ENCODE peak calls at places on chromosomes 16 and 17, in five cellular contexts. W, Y, L, U and K are unnamed samples.

GRCh38 chr17:80868022-80868609 is 123.5 kb upstream of the CHMP6 start:
- DNase-seq in W (no peak), Y (no peak), U (peak; percentile 14), L (peak; percentile 21), K (no peak)

GRCh38 chr17:45200701-45201100 is 21.0 kb upstream of the FMNL1 start:
- DNase-seq in W (no peak), U (no peak), Y (no peak), L (peak; percentile 69), K (no peak)

GRCh38 chr16:53094013-53094630 is 39.3 kb downstream of the CHD9 start:
- DNase-seq in L (peak; percentile 82), Y (peak; percentile 57), W (peak; percentile 82), U (peak; percentile 90), K (peak; percentile 90)

GRCh38 chr16:52069866-52070265 is 477.1 kb downstream of the TOX3 start:
- DNase-seq in L (no peak), U (no peak), W (no peak), Y (no peak), K (no peak)

GRCh38 chr17:28738680-28739384 is 5.0 kb upstream of the TRAF4 start:
- DNase-seq in W (no peak), L (no peak), U (peak; percentile 83), Y (no peak), K (peak; percentile 61)

GRCh38 chr17:32807577-32807976 is 69.3 kb downstream of the MYO1D start:
- DNase-seq in U (no peak), W (no peak), Y (no peak), L (no peak), K (no peak)

GRCh38 chr17:27631409-27631755 is 394 bp downstream of the LGALS9 start:
- DNase-seq in L (no peak), W (no peak), Y (no peak), U (no peak), K (no peak)

GRCh38 chr16:11836653-11837244 is 14.6 kb downstream of the RSL1D1 start:
- DNase-seq in U (peak; percentile 30), W (no peak), Y (no peak), L (no peak), K (no peak)

GRCh38 chr16:53041196-53041977 is 11.3 kb downstream of the CHD9NB start:
- DNase-seq in U (no peak), L (peak; percentile 87), Y (peak; percentile 39), W (peak; percentile 53), K (peak; percentile 33)

GRCh38 chr17:1058423-1059130 is 61.6 kb downstream of the TIMM22 start:
- DNase-seq in Y (peak; percentile 93), L (no peak), U (peak; percentile 89), W (peak; percentile 71), K (peak; percentile 65)

GRCh38 chr16:49127103-49127502 is 154.5 kb downstream of the CBLN1 start:
- DNase-seq in U (no peak), L (no peak), Y (no peak), W (no peak), K (no peak)

GRCh38 chr17:28057731-28058246 is 15.3 kb downstream of the NLK start:
- DNase-seq in Y (no peak), U (no peak), L (no peak), W (no peak), K (no peak)

GRCh38 chr16:4679854-4680636 is 13.3 kb upstream of the NUDT16L1 start:
- DNase-seq in U (peak; percentile 95), L (peak; percentile 87), W (peak; percentile 91), Y (peak; percentile 95), K (peak; percentile 73)

GRCh38 chr16:26749072-26749471 is 317.7 kb upstream of the C16orf82 start:
- DNase-seq in U (no peak), W (no peak), Y (no peak), L (no peak), K (no peak)

GRCh38 chr16:50696575-50697420 is 3.4 kb downstream of the NOD2 start:
- DNase-seq in W (peak; percentile 77), U (peak; percentile 93), L (peak; percentile 91), Y (no peak), K (peak; percentile 91)

GRCh38 chr17:8188408-8188839 is 1.6 kb downstream of the BORCS6 start:
- DNase-seq in Y (no peak), L (no peak), W (no peak), U (peak; percentile 82), K (no peak)

GRCh38 chr16:82016964-82017363 is 5.7 kb upstream of the SDR42E1 start:
- DNase-seq in W (no peak), L (no peak), U (no peak), Y (no peak), K (no peak)

GRCh38 chr17:62963296-62963695 is 2.7 kb upstream of the TANC2 start:
- DNase-seq in L (no peak), W (no peak), Y (no peak), U (no peak), K (no peak)

GRCh38 chr16:3173892-3174617 is 13.9 kb upstream of the OR1F1 start:
- DNase-seq in U (peak; percentile 41), W (no peak), Y (no peak), L (peak; percentile 48), K (no peak)

GRCh38 chr17:8044819-8045810 is 6.3 kb downstream of the ALOX15B start:
- DNase-seq in L (peak; percentile 55), W (no peak), Y (peak; percentile 61), U (no peak), K (no peak)

GRCh38 chr17:8091033-8091687 is 3.6 kb upstream of the ALOX12B start:
- DNase-seq in Y (no peak), W (no peak), U (peak; percentile 84), L (no peak), K (no peak)

GRCh38 chr16:48282636-48283263 is 35.4 kb upstream of the ABCC11 start:
- DNase-seq in U (no peak), W (no peak), L (no peak), Y (no peak), K (no peak)

GRCh38 chr16:22386976-22387375 is 12.6 kb upstream of the CDR2 start:
- DNase-seq in W (no peak), U (no peak), L (no peak), Y (no peak), K (no peak)

GRCh38 chr17:493666-494065 is 141.1 kb upstream of the RPH3AL start:
- DNase-seq in W (no peak), L (no peak), Y (no peak), U (peak; percentile 51), K (no peak)

GRCh38 chr16:84532299-84532724 is 27.9 kb upstream of the MEAK7 start:
- DNase-seq in W (no peak), L (peak; percentile 78), Y (no peak), U (peak; percentile 84), K (peak; percentile 24)

GRCh38 chr16:85794696-85795095 is 4.6 kb downstream of the EMC8 start:
- DNase-seq in L (no peak), W (no peak), Y (no peak), U (no peak), K (no peak)

GRCh38 chr17:27860971-27861669 is 32.0 kb downstream of the LYRM9 start:
- DNase-seq in Y (no peak), L (no peak), U (no peak), W (no peak), K (no peak)

GRCh38 chr16:5490499-5490898 is 392.9 kb upstream of the EEF2KMT start:
- DNase-seq in L (no peak), U (no peak), W (no peak), Y (peak; percentile 72), K (peak; percentile 69)

GRCh38 chr17:44968225-44969143 is at the start of gene C1QL1:
- DNase-seq in U (peak; percentile 94), Y (peak; percentile 99), L (peak; percentile 96), W (peak; percentile 92), K (peak; percentile 92)

GRCh38 chr16:20740007-20740883 is 1.4 kb downstream of the THUMPD1 start:
- DNase-seq in L (no peak), Y (no peak), U (no peak), W (no peak), K (no peak)

DNA sequence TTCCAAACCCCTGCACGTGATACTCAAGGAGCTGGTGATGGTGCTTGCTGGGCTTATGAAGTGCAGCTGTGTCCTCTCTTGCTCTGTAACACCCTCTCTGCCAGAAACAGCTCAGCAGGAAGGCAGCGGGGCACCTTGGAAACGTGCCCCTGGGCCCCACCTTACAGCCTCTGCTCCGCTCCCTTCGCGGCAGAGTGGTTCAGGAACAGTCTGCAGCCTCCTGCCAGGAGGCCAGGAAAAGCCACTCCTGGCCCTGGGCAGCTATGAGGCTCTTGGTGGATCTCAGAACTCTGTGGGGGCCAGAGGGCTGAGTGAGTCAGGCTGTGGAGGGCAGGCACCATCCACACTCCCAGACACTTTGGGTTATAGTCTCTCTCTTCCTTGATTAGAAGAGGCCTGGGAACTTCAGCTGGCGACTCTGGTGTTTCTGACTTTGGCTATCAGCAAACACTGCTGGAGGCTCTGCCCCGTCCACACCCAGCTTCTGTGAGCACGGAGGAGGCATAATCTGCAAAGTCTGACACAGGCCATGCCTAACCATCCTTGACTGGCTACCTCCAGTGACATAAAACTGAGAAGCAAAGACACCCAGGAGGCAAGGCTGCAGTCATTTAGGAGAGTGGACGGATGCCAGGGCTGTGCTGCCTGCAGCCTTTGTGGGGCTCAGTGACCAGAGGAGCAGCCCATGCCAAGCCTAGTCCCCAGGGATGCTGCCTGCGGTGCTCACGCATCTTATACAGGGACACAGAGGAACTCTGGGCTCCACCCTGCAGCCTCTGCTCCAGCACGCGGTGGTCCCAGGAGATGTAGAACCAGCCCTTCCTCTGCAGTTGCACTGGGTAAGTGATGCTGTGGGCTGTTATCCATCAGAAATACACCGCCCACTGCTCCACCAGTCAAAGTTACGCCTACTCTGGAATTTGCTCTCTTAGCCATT is 65.3 kb downstream of the METRNL start:
- DNase-seq in L (peak; percentile 69), U (no peak), Y (no peak), W (no peak), K (no peak)
- H3K27ac ChIP-seq in L (no peak overlapping the region), U (no peak overlapping the region), Y (no peak overlapping the region), W (no peak overlapping the region), K (no peak overlapping the region)

GRCh38 chr17:78709119-78709681 is 72.9 kb downstream of the CYTH1 start:
- DNase-seq in L (no peak), U (no peak), Y (peak; percentile 10), W (peak; percentile 21), K (no peak)
- TF ChIP-seq POLR2AphosphoS5 in L (no peak), U (no peak), Y (peak; percentile 10), W (no peak), K (no peak)

DNA sequence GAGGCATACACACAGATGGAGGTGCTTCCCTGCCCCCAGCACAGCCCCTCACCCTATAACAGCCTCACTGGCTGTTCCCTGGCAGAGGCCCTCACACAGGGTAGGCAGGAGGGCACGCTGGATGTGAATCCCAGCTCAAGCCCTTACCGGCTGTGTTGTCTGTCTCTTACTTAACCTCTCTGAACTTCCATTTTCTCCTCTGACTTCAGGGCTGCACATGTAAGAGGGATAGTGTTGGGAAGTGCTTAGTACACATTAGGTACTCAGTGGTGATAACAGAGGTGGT is 24.6 kb upstream of the EIF1 start:
- DNase-seq in Y (no peak), U (no peak), W (no peak), L (no peak), K (no peak)
- H3K27ac ChIP-seq in Y (no peak overlapping the region), U (no peak overlapping the region), W (no peak overlapping the region), L (no peak overlapping the region), K (no peak overlapping the region)

DNA sequence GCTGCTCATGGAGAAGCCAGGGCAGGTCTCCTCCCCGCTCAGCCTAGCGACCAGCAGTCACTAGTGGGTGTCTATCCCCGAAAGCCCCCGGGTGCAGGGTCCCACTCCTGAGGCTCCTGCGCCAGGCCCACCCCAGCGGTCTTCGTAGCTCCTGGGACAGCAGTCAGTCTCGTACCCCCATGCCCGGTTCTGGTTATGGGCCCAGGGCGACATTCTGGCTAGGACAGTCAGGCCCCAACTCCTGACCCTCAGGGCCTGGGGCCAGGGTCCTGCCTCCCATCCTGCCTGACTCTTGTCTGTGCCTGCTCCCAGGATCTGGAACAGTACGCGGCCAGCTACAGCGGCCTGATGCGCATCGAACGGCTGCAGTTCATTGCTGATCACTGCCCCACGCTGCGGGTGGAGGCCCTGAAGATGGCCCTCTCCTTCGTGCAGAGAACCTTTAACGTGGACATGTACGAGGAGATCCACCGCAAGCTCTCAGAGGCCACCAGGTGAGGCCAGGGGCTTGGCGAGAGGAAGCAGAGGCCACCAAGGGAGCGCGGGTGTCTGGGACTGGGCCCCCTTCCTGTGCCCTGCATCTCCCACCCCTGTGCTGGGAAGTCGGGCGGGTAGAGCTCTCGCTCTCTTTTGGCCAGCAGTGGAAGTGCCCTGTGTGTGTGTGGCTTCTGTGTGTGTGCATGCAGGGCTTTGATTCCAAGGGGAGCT is 2.0 kb downstream of the GPS1 start:
- DNase-seq in W (no peak), U (peak; percentile 69), Y (no peak), L (no peak), K (no peak)
- TF ChIP-seq POLR2AphosphoS5 in W (no peak), U (no peak), Y (no peak), L (no peak), K (no peak)